ENCODE peak calls at places on chromosomes 2 and 18, in five cellular contexts. L is uterus, E is testis, T is body of pancreas, M is adrenal gland. F is an unnamed sample.
A peak's percentile ranks its signal among the peaks of the same experiment; 100 is the strongest.

GRCh38 chr2:68250652-68251186 is 1.6 kb downstream of the PPP3R1 start:
- DNase-seq in L (no peak), E (no peak), T (no peak), M (no peak), F (no peak)

GRCh38 chr2:169715379-169716228 is 18.0 kb upstream of the KLHL23 start:
- DNase-seq in L (no peak), E (no peak), T (peak; percentile 60), M (no peak), F (peak; percentile 72)

GRCh38 chr2:234289789-234290188 is 207.1 kb downstream of the ARL4C start:
- DNase-seq in L (no peak), E (no peak), T (no peak), M (peak; percentile 32), F (no peak)

GRCh38 chr2:63865159-63865799 is 23.6 kb downstream of the UGP2 start:
- DNase-seq in L (no peak), E (no peak), T (no peak), M (no peak), F (no peak)

GRCh38 chr2:182379235-182379634 is 47.6 kb downstream of the PDE1A start:
- DNase-seq in L (no peak), E (no peak), T (no peak), M (no peak), F (no peak)

GRCh38 chr2:238973038-238973772 is 125.3 kb downstream of the TWIST2 start:
- DNase-seq in L (no peak), E (no peak), T (no peak), M (no peak), F (no peak)

GRCh38 chr2:219054956-219055903 is 5.5 kb downstream of the IHH start:
- DNase-seq in L (no peak), E (no peak), T (no peak), M (no peak), F (no peak)

GRCh38 chr2:161952722-161953322 is 121.2 kb downstream of the DPP4 start:
- DNase-seq in L (no peak), E (no peak), T (no peak), M (no peak), F (no peak)

GRCh38 chr2:20569464-20570223 is 81.3 kb downstream of the HS1BP3 start:
- DNase-seq in L (no peak), E (no peak), T (no peak), M (no peak), F (no peak)

GRCh38 chr2:160214461-160215055 is 14.5 kb upstream of the ITGB6 start:
- DNase-seq in L (peak; percentile 40), E (no peak), T (no peak), M (peak; percentile 47), F (no peak)

GRCh38 chr2:61172671-61173070 is 10.7 kb downstream of the C2orf74 start:
- DNase-seq in L (no peak), E (no peak), T (no peak), M (no peak), F (no peak)
- TF ChIP-seq POLR2A in L (no peak), E (no peak), T (no peak), M (no peak), F (no peak)

DNA sequence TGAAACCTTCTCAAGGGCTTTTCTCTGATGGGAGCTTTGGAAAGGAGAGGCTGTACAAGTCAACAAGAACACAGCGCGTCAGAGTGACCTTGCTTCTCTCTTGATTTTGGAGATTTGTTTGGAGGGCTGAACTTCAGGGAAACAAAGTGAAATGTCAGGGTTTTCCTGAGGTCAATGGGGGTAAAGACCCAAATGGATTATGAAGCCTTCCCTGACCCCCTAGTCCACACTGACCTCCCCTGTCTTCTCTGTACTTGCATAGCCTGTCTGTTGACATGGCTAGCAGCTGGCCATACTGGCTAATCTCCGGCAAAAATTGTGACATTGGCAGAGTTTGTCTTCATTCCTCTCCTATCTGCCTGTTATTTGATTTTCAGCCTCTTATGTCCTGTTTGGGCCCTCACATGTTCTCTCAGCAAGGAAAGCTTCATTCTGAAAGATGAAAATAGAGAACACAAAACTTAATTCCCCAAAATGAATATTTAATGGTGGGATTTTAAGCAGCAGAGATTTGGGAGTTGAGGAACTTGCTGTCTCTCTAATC is 149.3 kb upstream of the HAAO start:
- DNase-seq in L (no peak), E (no peak), T (no peak), M (no peak), F (no peak)
- H3K27ac ChIP-seq in L (peak overlapping the region; percentile 50), E (peak overlapping the region; percentile 73), T (no peak overlapping the region), M (peak overlapping the region; percentile 52), F (peak overlapping the region; percentile 34)

GRCh38 chr2:32274289-32274688 is 3.4 kb upstream of the YIPF4 start:
- DNase-seq in L (no peak), E (no peak), T (no peak), M (no peak), F (no peak)

GRCh38 chr2:32272279-32272678 is 5.4 kb upstream of the YIPF4 start:
- DNase-seq in L (no peak), E (no peak), T (no peak), M (no peak), F (no peak)

GRCh38 chr2:32278476-32278853 is 761 bp downstream of the YIPF4 start:
- DNase-seq in L (no peak), E (no peak), T (no peak), M (no peak), F (no peak)

GRCh38 chr2:32277363-32277673 is 386 bp upstream of the YIPF4 start:
- DNase-seq in L (no peak), E (no peak), T (no peak), M (no peak), F (no peak)

DNA sequence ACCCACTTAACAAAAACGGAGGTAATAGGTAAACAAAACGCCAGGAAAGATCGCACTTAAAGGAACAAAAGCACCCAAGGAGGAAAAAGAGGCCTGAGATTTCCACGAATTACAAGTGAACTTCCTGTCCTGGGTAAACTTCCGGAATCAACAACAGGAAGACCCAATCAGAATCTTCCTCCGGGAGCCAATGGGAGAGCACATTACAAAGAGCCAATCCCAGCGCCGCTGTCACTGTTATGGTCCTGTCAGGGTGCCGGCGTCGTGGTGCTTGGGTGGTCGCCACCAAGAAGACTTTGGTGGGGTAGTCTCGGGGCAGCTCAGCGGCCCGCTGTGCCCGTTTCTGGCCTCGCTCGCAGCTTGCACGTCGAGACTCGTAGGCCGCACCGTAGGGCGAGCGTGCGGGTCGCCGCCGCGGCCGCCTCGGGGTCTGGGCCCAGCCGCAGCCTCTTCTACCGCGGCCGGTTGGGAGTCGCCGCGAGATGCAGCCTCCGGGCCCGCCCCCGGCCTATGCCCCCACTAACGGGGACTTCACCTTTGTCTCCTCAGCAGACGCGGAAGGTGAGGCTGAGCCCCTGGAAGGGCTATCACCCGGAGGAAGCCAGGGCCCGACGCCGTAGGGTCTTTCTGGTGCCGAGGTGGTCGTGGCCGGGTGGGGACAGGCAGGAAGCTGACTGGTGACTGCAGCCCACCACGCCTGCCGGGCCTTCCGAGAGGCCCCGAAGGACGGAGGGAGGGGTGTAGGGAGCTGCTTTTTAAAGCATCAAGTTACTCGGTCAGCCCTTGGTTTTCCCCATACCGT is at the start of gene YIPF4:
- DNase-seq in L (peak; percentile 90), E (peak; percentile 96), T (peak; percentile 88), M (peak; percentile 91), F (peak; percentile 95)
- TF ChIP-seq POLR2A in L (peak; percentile 49), E (no peak), T (peak; percentile 69), M (peak; percentile 48), F (peak; percentile 17)

GRCh38 chr2:25494626-25495025 is 152.9 kb upstream of the DNMT3A start:
- DNase-seq in L (no peak), E (no peak), T (no peak), M (no peak), F (no peak)
- H3K27ac ChIP-seq in L (no peak overlapping the region), E (no peak overlapping the region), T (no peak overlapping the region), M (no peak overlapping the region), F (no peak overlapping the region)

DNA sequence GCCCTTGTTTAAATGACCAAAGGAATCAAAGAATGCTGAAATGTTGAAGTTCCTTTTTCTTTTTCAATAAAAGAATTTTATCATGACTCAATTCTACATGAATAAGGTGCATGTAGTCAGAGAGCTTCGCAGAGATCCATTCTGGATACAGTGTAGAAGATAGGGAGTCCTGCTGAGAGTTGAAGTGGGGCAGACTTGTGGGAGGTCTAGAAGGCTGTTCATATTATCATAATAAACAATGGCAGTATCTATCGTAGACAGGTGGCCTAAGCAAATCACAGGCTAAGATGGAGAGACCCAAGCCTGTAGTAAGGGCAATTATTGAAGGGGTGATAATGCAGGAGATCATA is 1322.0 kb upstream of the CELF4 start:
- DNase-seq in L (no peak), E (no peak), T (no peak), M (no peak), F (no peak)
- TF ChIP-seq POLR2A in L (no peak), E (no peak), T (no peak), M (no peak), F (no peak)

GRCh38 chr18:58955738-58956137 is 91.1 kb downstream of the ZNF532 start:
- DNase-seq in L (peak; percentile 48), E (no peak), T (no peak), M (no peak), F (no peak)
- H3K27ac ChIP-seq in L (no peak overlapping the region), E (no peak overlapping the region), T (no peak overlapping the region), M (no peak overlapping the region), F (no peak overlapping the region)

DNA sequence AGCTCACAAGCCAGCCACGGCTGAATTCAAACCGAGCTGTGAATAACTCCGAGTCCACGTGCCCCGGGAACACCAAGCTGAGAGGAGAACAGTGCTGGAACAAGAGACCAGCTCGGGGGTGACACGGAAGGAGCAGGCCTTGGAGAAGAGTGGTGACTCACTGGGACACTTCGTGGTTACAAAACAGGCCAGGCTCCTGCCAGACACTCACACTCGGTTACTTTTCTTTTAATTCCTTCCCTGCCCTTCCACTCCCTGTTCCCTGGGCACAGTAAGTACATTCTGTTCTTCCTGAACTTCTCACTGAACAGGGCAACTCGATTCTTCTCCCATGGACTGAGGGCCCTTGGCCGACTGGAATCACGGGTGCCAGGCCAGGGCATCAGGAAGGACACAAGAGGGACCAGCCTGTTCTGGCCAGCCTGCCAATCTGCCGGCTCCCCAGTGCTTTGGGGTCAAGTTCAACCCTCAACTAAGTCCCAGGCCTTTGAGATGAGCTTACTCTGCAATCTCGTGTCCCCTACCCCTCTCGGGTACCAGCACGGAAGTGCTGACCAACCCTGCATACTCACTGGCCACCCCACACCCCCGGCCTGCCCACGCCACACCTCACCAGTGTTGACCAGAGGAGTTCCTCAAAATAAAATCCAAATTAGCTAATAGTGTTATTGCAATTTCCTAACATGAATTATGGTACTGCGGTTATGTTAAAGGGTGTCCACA is 87.5 kb downstream of the TFCP2L1 start:
- DNase-seq in L (peak; percentile 17), E (peak; percentile 67), T (peak; percentile 26), M (peak; percentile 92), F (peak; percentile 19)
- TF ChIP-seq POLR2A in L (no peak), E (no peak), T (no peak), M (peak; percentile 15), F (peak; percentile 36)

DNA sequence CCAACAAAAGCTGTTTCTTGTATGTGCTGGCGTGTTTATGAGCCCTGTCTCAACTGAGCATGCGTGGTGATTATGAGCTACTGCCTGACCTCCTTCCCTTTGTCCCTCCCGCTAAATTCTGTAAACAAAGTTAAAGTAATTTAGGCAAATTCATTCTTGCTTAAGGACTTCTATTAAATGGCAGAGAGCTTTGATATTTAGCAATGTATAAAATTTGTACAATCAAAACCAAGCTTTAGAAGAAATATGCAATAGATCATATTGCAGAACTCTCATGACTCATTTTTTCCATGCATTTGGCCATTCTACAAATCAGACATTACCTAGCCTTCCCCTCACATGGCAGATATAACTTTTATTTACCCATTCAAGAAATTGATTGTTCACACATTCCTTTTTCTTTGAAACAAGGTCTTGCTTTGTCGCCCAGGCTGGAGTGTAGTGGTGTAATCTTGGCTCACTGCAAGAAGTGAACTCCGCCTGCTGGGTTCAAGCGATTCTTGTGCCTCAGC is 18.2 kb downstream of the IGFBP2 start:
- DNase-seq in L (no peak), E (no peak), T (no peak), M (no peak), F (no peak)
- H3K27ac ChIP-seq in L (peak overlapping the region; percentile 0), E (no peak overlapping the region), T (peak overlapping the region; percentile 76), M (no peak overlapping the region), F (no peak overlapping the region)

F was measured in Peyer's patch.